ENCODE peak calls at places on chromosome 1, in six cellular contexts. Y, I, U, L, P and V are unnamed samples.

GRCh38 chr1:116268211-116268610 is 104.8 kb upstream of the ATP1A1 start:
- DNase-seq in I (peak), Y (no peak), L (no peak), U (no peak), P (no peak), V (no peak)

GRCh38 chr1:113940365-113941244 is 11.5 kb downstream of the HIPK1 start:
- DNase-seq in P (peak), I (no peak), U (no peak), L (peak), Y (no peak), V (no peak)

GRCh38 chr1:47696911-47697441 is 259.1 kb downstream of the FOXD2 start:
- DNase-seq in P (no peak), I (peak), L (no peak), U (no peak), Y (no peak), V (peak)

GRCh38 chr1:22789356-22789994 is 78.8 kb downstream of the EPHB2 start:
- DNase-seq in L (no peak), I (no peak), U (no peak), P (no peak), Y (no peak), V (no peak)

GRCh38 chr1:171438441-171438840 is 46.9 kb upstream of the PRRC2C start:
- DNase-seq in I (no peak), Y (peak), L (no peak), P (no peak), U (no peak), V (peak)

GRCh38 chr1:3510136-3510955 is 55.9 kb downstream of the ARHGEF16 start:
- DNase-seq in P (no peak), L (no peak), I (no peak), Y (no peak), U (no peak), V (no peak)

GRCh38 chr1:63983391-63984256 is 209.8 kb downstream of the ROR1 start:
- DNase-seq in P (no peak), U (no peak), L (no peak), I (no peak), Y (no peak), V (no peak)

GRCh38 chr1:8314346-8315280 is 3.3 kb upstream of the SLC45A1 start:
- DNase-seq in Y (peak), L (peak), I (peak), U (peak), P (no peak), V (peak)

GRCh38 chr1:218332416-218332815 is 12.7 kb upstream of the TGFB2 start:
- DNase-seq in U (no peak), Y (no peak), L (no peak), I (no peak), P (no peak), V (no peak)

GRCh38 chr1:59045636-59046035 is 251.3 kb upstream of the FGGY start:
- DNase-seq in P (no peak), U (no peak), I (no peak), Y (no peak), L (no peak), V (no peak)

GRCh38 chr1:212667223-212668139 is 32.2 kb downstream of the BATF3 start:
- DNase-seq in L (no peak), Y (no peak), P (no peak), I (peak), U (no peak), V (no peak)